ENCODE peak calls at places on chromosomes 5 and 9, in six cellular contexts. One of them, this sample, is unnamed.

GRCh38 chr5:84709075-84709474 is 324.4 kb upstream of the EDIL3 start:
- DNase-seq in cardiac fibroblast: no peak
- DNase-seq in T-helper 22 cell: no peak
- DNase-seq in activated T-helper 1 cell treated with anti-CD3 and anti-CD28 coated beads, Interleukin-2, amount 50 U/mL, for 16 hours: no peak
- DNase-seq in pancreas: no peak
- DNase-seq in GM23248: no peak
- DNase-seq in this sample: no peak

GRCh38 chr9:35028341-35028740 is 38.8 kb downstream of the DNAJB5 start:
- DNase-seq in GM23248: peak
- DNase-seq in T-helper 22 cell: no peak
- DNase-seq in activated T-helper 1 cell treated with anti-CD3 and anti-CD28 coated beads, Interleukin-2, amount 50 U/mL, for 16 hours: no peak
- DNase-seq in pancreas: no peak
- DNase-seq in cardiac fibroblast: peak
- DNase-seq in this sample: no peak

GRCh38 chr9:114735732-114736131 is 53.7 kb upstream of the TEX48 start:
- DNase-seq in pancreas: no peak
- DNase-seq in cardiac fibroblast: peak
- DNase-seq in GM23248: peak
- DNase-seq in T-helper 22 cell: no peak
- DNase-seq in activated T-helper 1 cell treated with anti-CD3 and anti-CD28 coated beads, Interleukin-2, amount 50 U/mL, for 16 hours: no peak
- DNase-seq in this sample: no peak

GRCh38 chr9:82930116-82930515 is 132.8 kb downstream of the RASEF start:
- DNase-seq in GM23248: no peak
- DNase-seq in T-helper 22 cell: no peak
- DNase-seq in cardiac fibroblast: no peak
- DNase-seq in activated T-helper 1 cell treated with anti-CD3 and anti-CD28 coated beads, Interleukin-2, amount 50 U/mL, for 16 hours: no peak
- DNase-seq in pancreas: no peak
- DNase-seq in this sample: no peak

GRCh38 chr5:140246378-140247122 is 56.4 kb downstream of the PFDN1 start:
- DNase-seq in cardiac fibroblast: peak
- DNase-seq in pancreas: no peak
- DNase-seq in GM23248: peak
- DNase-seq in T-helper 22 cell: no peak
- DNase-seq in activated T-helper 1 cell treated with anti-CD3 and anti-CD28 coated beads, Interleukin-2, amount 50 U/mL, for 16 hours: no peak
- DNase-seq in this sample: no peak

GRCh38 chr9:127858041-127858512 is 3.6 kb upstream of the ENG start:
- DNase-seq in activated T-helper 1 cell treated with anti-CD3 and anti-CD28 coated beads, Interleukin-2, amount 50 U/mL, for 16 hours: no peak
- DNase-seq in pancreas: peak
- DNase-seq in GM23248: peak
- DNase-seq in T-helper 22 cell: no peak
- DNase-seq in cardiac fibroblast: peak
- DNase-seq in this sample: no peak

GRCh38 chr9:89311346-89312153 is 555 bp downstream of the CKS2 start:
- DNase-seq in activated T-helper 1 cell treated with anti-CD3 and anti-CD28 coated beads, Interleukin-2, amount 50 U/mL, for 16 hours: no peak
- DNase-seq in cardiac fibroblast: peak
- DNase-seq in pancreas: peak
- DNase-seq in T-helper 22 cell: no peak
- DNase-seq in GM23248: peak
- DNase-seq in this sample: no peak

GRCh38 chr9:107480386-107480789 is 9.2 kb downstream of the KLF4 start:
- DNase-seq in activated T-helper 1 cell treated with anti-CD3 and anti-CD28 coated beads, Interleukin-2, amount 50 U/mL, for 16 hours: no peak
- DNase-seq in pancreas: no peak
- DNase-seq in GM23248: peak
- DNase-seq in cardiac fibroblast: peak
- DNase-seq in T-helper 22 cell: no peak
- DNase-seq in this sample: no peak

GRCh38 chr5:135551593-135552447 is 16.1 kb upstream of the NEUROG1 start:
- DNase-seq in activated T-helper 1 cell treated with anti-CD3 and anti-CD28 coated beads, Interleukin-2, amount 50 U/mL, for 16 hours: no peak
- DNase-seq in T-helper 22 cell: no peak
- DNase-seq in cardiac fibroblast: peak
- DNase-seq in GM23248: peak
- DNase-seq in pancreas: peak
- DNase-seq in this sample: peak

GRCh38 chr5:178434851-178435250 is 155.3 kb downstream of the COL23A1 start:
- DNase-seq in activated T-helper 1 cell treated with anti-CD3 and anti-CD28 coated beads, Interleukin-2, amount 50 U/mL, for 16 hours: no peak
- DNase-seq in cardiac fibroblast: no peak
- DNase-seq in pancreas: no peak
- DNase-seq in T-helper 22 cell: no peak
- DNase-seq in GM23248: no peak
- DNase-seq in this sample: peak

GRCh38 chr9:129560849-129561248 is 60.1 kb downstream of the C9orf50 start:
- DNase-seq in cardiac fibroblast: no peak
- DNase-seq in activated T-helper 1 cell treated with anti-CD3 and anti-CD28 coated beads, Interleukin-2, amount 50 U/mL, for 16 hours: no peak
- DNase-seq in pancreas: peak
- DNase-seq in GM23248: no peak
- DNase-seq in T-helper 22 cell: no peak
- DNase-seq in this sample: no peak

GRCh38 chr9:77589046-77589795 is 58.9 kb downstream of the GNA14 start:
- DNase-seq in T-helper 22 cell: no peak
- DNase-seq in GM23248: no peak
- DNase-seq in cardiac fibroblast: no peak
- DNase-seq in pancreas: no peak
- DNase-seq in activated T-helper 1 cell treated with anti-CD3 and anti-CD28 coated beads, Interleukin-2, amount 50 U/mL, for 16 hours: no peak
- DNase-seq in this sample: no peak